ENCODE peak calls at places on chromosomes 6 and 20, in nine cellular contexts. A, R, K, Z, B, O, U, J and P are unnamed samples.

GRCh38 chr6:164756142-164756541 is 553.3 kb downstream of the C6orf118 start:
- DNase-seq in O (no peak), J (no peak), K (no peak), B (no peak), A (no peak), Z (no peak), U (no peak), R (no peak), P (no peak)

GRCh38 chr20:3727333-3728035 is 5.0 kb upstream of the HSPA12B start:
- DNase-seq in U (no peak), Z (no peak), A (no peak), B (peak), K (no peak), O (peak), R (no peak), J (peak), P (peak)

GRCh38 chr6:165439928-165440554 is 130.6 kb upstream of the C6orf118 start:
- DNase-seq in R (peak), J (no peak), Z (peak), K (no peak), A (no peak), O (peak), B (peak), U (no peak), P (peak)

GRCh38 chr20:19552896-19553180 is 205.2 kb upstream of the RIN2 start:
- DNase-seq in A (no peak), K (no peak), O (no peak), J (no peak), Z (no peak), B (no peak), R (no peak), U (no peak), P (no peak)

GRCh38 chr20:5222919-5223634 is 93.7 kb downstream of the PROKR2 start:
- DNase-seq in A (no peak), O (peak), K (peak), R (peak), Z (peak), U (peak), J (peak), B (peak), P (peak)

GRCh38 chr20:10832146-10832545 is 158.3 kb upstream of the JAG1 start:
- DNase-seq in O (no peak), K (no peak), R (no peak), B (peak), A (no peak), Z (no peak), J (no peak), U (no peak), P (no peak)

GRCh38 chr6:75065524-75065923 is 140.3 kb downstream of the COL12A1 start:
- DNase-seq in O (peak), Z (peak), A (no peak), U (no peak), J (peak), R (peak), K (no peak), B (peak), P (peak)

GRCh38 chr6:154380733-154381132 is 24.1 kb upstream of the IPCEF1 start:
- DNase-seq in O (no peak), Z (no peak), A (no peak), U (no peak), R (no peak), K (no peak), B (no peak), J (no peak), P (no peak)

GRCh38 chr6:27940766-27941165 is 16.3 kb upstream of the OR2B6 start:
- DNase-seq in U (no peak), A (no peak), R (no peak), K (no peak), O (no peak), B (no peak), J (no peak), Z (no peak), P (no peak)

GRCh38 chr6:146287691-146288369 is 255.8 kb upstream of the RAB32 start:
- DNase-seq in O (peak), U (no peak), B (peak), J (no peak), K (no peak), Z (peak), R (peak), A (no peak), P (peak)

GRCh38 chr6:144334150-144334708 is 49.1 kb downstream of the UTRN start:
- DNase-seq in A (no peak), K (no peak), B (no peak), O (no peak), J (no peak), Z (no peak), U (peak), R (no peak), P (no peak)

GRCh38 chr6:84816196-84816745 is 51.9 kb upstream of the TBX18 start:
- DNase-seq in J (no peak), K (no peak), R (no peak), A (no peak), B (peak), Z (peak), U (no peak), O (no peak), P (peak)

GRCh38 chr6:42968783-42969182 is 8.2 kb downstream of the GNMT start:
- DNase-seq in J (no peak), B (no peak), A (no peak), Z (no peak), R (no peak), K (no peak), U (no peak), O (no peak), P (no peak)

GRCh38 chr20:59819496-59820203 is 113.8 kb downstream of the SYCP2 start:
- DNase-seq in J (no peak), A (peak), Z (no peak), O (no peak), B (no peak), U (no peak), R (no peak), K (no peak), P (no peak)

GRCh38 chr6:151452750-151453427 is 963 bp upstream of the RMND1 start:
- DNase-seq in A (no peak), Z (peak), K (no peak), U (peak), R (no peak), J (peak), B (peak), O (peak), P (peak)

GRCh38 chr20:16609066-16609465 is 35.8 kb upstream of the KIF16B start:
- DNase-seq in O (no peak), R (no peak), Z (no peak), U (no peak), B (no peak), J (no peak), A (no peak), K (no peak), P (no peak)

GRCh38 chr6:152642578-152643375 is 5.6 kb upstream of the SYNE1 start:
- DNase-seq in A (peak), Z (peak), R (peak), K (peak), O (peak), B (peak), U (no peak), J (peak), P (peak)

GRCh38 chr20:59019217-59019616 is at the start of gene TUBB1:
- DNase-seq in R (no peak), O (no peak), A (peak), B (no peak), K (no peak), Z (no peak), J (no peak), U (no peak), P (no peak)

GRCh38 chr6:79313254-79313653 is 78.8 kb upstream of the HMGN3 start:
- DNase-seq in R (no peak), B (no peak), O (no peak), K (no peak), A (peak), U (no peak), Z (no peak), J (no peak), P (no peak)

GRCh38 chr6:55953384-55953783 is 78.0 kb upstream of the BMP5 start:
- DNase-seq in Z (peak), K (no peak), O (peak), R (peak), U (no peak), B (peak), A (no peak), J (no peak), P (peak)

GRCh38 chr6:90294989-90295853 is 1.4 kb downstream of the BACH2 start:
- DNase-seq in Z (peak), R (no peak), U (peak), K (peak), O (peak), J (peak), A (peak), B (peak), P (peak)

GRCh38 chr6:129849456-129849855 is 11.7 kb downstream of the TMEM244 start:
- DNase-seq in O (peak), Z (peak), A (no peak), J (no peak), B (peak), R (no peak), U (no peak), K (no peak), P (peak)

GRCh38 chr6:157095084-157095483 is 228.2 kb downstream of the TMEM242 start:
- DNase-seq in U (no peak), Z (no peak), J (no peak), A (no peak), O (no peak), R (no peak), K (no peak), B (no peak), P (no peak)

GRCh38 chr6:53461041-53461656 is 83.8 kb downstream of the GCLC start:
- DNase-seq in O (no peak), B (no peak), K (no peak), U (no peak), R (no peak), A (no peak), J (no peak), Z (no peak), P (no peak)

GRCh38 chr6:157991067-157991432 is 9.4 kb downstream of the SYNJ2 start:
- DNase-seq in K (peak), Z (no peak), J (no peak), R (no peak), A (no peak), O (no peak), U (no peak), B (no peak), P (no peak)

GRCh38 chr6:137927777-137928218 is 60.7 kb downstream of the TNFAIP3 start:
- DNase-seq in K (no peak), A (no peak), U (no peak), J (no peak), O (no peak), R (no peak), B (peak), Z (peak), P (peak)

GRCh38 chr6:25331085-25331685 is 52.0 kb downstream of the CARMIL1 start:
- DNase-seq in B (no peak), Z (no peak), U (no peak), J (no peak), O (no peak), A (no peak), K (no peak), R (no peak), P (peak)

DNA sequence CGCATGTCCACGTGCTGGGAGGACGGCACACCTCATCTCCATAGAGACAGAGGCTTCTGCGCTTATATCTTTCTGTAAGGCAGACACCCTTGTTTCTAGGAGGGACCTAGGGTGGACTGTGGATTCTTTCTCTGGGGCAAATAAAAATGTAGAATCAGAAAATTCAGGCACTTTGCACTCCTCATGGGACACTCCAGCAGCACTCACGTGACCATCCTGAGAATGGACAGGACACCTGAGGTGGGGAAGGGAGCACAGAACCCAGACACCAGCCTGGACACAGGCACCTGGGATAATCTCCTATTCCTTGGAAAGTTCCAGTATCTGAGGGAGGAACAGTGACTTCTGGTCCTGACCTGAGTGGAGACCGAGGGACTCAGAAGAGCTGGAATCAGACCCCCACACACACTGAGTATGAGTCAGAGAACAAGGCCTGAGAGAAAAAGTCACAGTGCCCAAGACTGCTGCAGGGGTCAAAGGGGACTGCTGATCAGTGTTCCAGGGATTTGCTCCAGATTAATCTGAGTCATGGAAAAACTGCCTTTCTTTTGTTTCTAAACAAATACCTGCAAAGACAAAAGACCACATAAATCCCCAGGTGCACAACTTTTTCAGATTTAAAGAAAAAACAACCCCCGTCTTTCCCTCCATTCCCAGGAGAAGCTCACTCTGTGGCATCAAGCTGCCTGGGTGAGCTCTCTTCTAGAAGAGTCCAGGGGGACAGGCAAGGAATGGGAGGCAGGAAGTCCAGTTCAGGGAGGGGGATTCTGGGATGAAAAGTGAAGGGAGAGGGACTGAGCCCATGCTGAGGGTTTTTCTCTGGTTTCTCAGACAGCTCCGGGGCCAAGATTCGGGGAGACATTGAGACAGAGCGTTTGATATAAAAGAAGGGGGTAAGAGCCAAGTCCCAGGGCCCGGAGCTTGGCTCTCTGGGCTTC is 35.6 kb upstream of the MICB start:
- DNase-seq in J (no peak), Z (peak), A (no peak), B (no peak), R (no peak), K (no peak), U (no peak), O (peak), P (peak)
- H3K4me3 ChIP-seq in J (peak), Z (no peak), A (peak), B (no peak), R (no peak), K (peak), U (peak), O (peak), P (no peak)

DNA sequence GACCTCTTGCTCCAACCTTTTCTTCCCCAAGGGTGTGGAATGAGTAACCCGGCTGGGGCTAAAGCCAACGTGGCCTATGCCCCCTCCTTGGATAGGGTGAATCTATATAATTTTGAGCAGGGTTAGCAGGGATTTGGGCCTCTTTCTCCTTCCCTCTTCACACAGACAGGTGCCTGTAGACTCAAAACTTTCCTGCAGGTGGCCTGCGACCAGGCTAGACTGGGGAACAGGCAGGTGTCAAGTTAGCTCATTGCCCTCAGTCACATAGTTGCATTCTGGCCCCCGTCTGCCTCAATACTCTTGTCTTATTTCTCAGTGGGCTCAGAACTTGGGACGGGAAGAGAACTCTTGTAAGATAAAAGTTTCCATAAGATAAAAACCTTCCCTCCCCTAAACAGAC is 243.0 kb downstream of the ATXN1 start:
- DNase-seq in J (no peak), U (no peak), K (no peak), Z (no peak), R (no peak), O (no peak), B (no peak), A (no peak), P (no peak)
- TF ChIP-seq CTCF in J (no peak), U (no peak), K (no peak), Z (no peak), R (no peak), O (no peak), B (no peak), A (no peak), P (no peak)

DNA sequence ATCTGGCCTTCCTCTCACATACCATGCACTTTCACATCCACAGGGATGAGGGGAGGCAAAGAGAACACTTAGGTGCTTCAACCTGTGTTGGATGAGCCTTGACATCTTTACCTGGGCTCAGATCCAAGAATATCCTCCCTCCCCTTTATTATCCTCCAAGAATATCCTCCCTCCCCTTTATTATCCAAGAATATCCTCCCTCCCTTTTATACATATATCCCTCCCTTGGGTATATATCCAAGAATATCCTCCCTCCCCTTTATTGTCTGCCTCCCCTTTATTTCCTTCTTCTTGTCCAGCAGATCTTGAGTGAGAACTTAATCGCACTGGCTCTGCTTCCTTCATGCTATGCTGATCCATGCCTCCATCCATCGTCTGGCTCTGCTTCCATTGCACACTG is 30.3 kb downstream of the LAMA4 start:
- DNase-seq in U (no peak), K (no peak), O (no peak), J (no peak), B (no peak), A (no peak), R (no peak), Z (no peak), P (no peak)
- H3K4me3 ChIP-seq in U (no peak), K (no peak), O (no peak), J (no peak), B (no peak), A (no peak), R (no peak), Z (no peak), P (no peak)

GRCh38 chr6:382883-383420 is 8.6 kb upstream of the IRF4 start:
- DNase-seq in Z (no peak), O (no peak), B (no peak), U (no peak), K (no peak), A (no peak), J (no peak), R (no peak), P (no peak)
- TF ChIP-seq CTCF in Z (no peak), O (no peak), B (no peak), U (no peak), K (no peak), A (no peak), J (no peak), R (no peak), P (no peak)

DNA sequence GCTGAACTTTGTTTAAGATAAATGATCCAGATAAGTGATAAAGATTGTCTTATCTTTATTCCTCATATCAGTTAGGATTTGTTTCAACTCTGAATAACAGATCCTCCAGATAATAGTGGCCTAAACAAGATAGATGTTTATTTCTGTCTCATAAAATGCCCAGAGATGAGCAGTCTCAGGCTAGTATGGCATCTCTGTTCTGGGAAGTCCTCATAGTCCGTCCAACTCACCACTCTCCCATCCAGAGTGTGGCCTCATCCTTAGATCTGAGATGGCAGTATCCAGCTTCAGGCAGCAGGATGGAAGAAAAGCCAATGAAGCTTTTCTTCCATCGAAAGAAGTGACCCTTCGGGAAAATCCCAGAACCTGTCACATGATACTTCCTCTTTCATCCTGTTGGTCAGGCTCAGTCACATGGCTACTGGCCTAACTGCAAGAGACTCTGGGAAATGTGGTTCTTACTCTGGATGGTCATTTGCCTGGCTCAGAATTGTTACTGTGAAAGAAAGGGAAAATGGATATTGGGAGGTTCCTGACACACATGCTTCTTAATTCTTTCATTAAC is 29.4 kb upstream of the TAGAP start:
- DNase-seq in K (no peak), O (peak), Z (peak), J (no peak), R (no peak), U (no peak), A (no peak), B (peak), P (peak)
- H3K4me3 ChIP-seq in K (peak), O (no peak), Z (no peak), J (no peak), R (no peak), U (no peak), A (peak), B (no peak), P (no peak)

GRCh38 chr6:14816106-14816864 is 429.6 kb upstream of the JARID2 start:
- DNase-seq in U (no peak), A (no peak), J (no peak), R (no peak), O (peak), K (no peak), Z (no peak), B (peak), P (no peak)
- TF ChIP-seq CTCF in U (no peak), A (no peak), J (no peak), R (no peak), O (no peak), K (no peak), Z (no peak), B (no peak), P (no peak)

DNA sequence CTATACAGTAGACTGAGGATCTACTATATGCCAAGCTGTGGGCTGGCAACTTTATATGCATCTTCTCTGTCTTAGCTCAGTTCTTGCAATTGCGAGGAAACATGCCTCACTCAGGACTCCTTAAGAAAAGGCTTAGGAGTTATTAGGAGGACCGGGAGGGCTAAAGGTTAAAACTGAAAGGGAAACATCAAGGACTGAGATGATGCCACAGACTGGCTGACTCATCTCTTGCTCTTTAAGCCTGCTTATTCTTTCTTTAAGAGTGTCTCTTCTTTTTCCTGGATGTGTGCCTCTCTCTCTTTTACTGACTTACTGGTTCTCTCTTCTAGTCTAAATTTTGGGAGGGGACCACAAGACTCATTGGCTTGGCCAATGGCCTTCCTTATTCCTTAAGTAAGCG is 7.0 kb upstream of the SDC4 start:
- DNase-seq in A (no peak), U (no peak), B (peak), R (no peak), J (no peak), K (no peak), O (peak), Z (no peak), P (peak)
- H3K4me3 ChIP-seq in A (no peak), U (no peak), B (no peak), R (no peak), J (no peak), K (no peak), O (no peak), Z (no peak), P (no peak)

GRCh38 chr20:64023278-64024140 is 12.5 kb upstream of the C20orf204 start:
- DNase-seq in A (no peak), R (no peak), K (no peak), U (no peak), J (no peak), B (no peak), Z (no peak), O (no peak), P (no peak)

GRCh38 chr20:64025826-64026412 is 10.1 kb upstream of the C20orf204 start:
- DNase-seq in B (no peak), Z (no peak), R (no peak), O (no peak), U (no peak), A (peak), J (no peak), K (no peak), P (no peak)

GRCh38 chr20:64024141-64024990 is 11.6 kb upstream of the C20orf204 start:
- DNase-seq in U (no peak), J (no peak), O (no peak), R (no peak), Z (no peak), A (no peak), B (no peak), K (no peak), P (no peak)

GRCh38 chr20:64022671-64023070 is 13.3 kb upstream of the C20orf204 start:
- DNase-seq in K (no peak), R (no peak), U (no peak), B (no peak), Z (no peak), J (no peak), O (no peak), A (peak), P (no peak)

GRCh38 chr20:64025101-64025825 is 10.7 kb upstream of the C20orf204 start:
- DNase-seq in U (no peak), B (no peak), K (no peak), Z (no peak), J (no peak), A (peak), R (no peak), O (no peak), P (no peak)
- TF ChIP-seq CTCF in U (no peak), B (no peak), K (no peak), Z (no peak), J (no peak), A (no peak), R (no peak), O (no peak), P (no peak)